ENCODE peak calls at places on chromosomes 13 and 19, in seven cellular contexts. P is K562, J is transverse colon, K is stomach, W is upper lobe of left lung, H is HCT116, Y is vagina. G is an unnamed sample.

GRCh38 chr13:91722267-91722884 is 324.0 kb downstream of the GPC5 start:
- DNase-seq in J (no peak), P (peak; percentile 57), W (no peak), H (no peak), Y (no peak), K (no peak), G (no peak)

GRCh38 chr13:75505966-75506365 is 24.0 kb upstream of the TBC1D4 start:
- DNase-seq in K (no peak), J (no peak), P (no peak), H (no peak), W (no peak), Y (no peak), G (no peak)

GRCh38 chr13:21668665-21669599 is 1.9 kb upstream of the FGF9 start:
- DNase-seq in W (peak; percentile 54), H (no peak), K (no peak), J (peak; percentile 47), Y (no peak), P (no peak), G (no peak)

GRCh38 chr13:28532226-28533048 is 37.5 kb upstream of the FLT1 start:
- DNase-seq in P (peak; percentile 84), W (peak; percentile 88), J (no peak), Y (no peak), K (no peak), H (no peak), G (no peak)

GRCh38 chr19:39411832-39412099 is 703 bp upstream of the PLEKHG2 start:
- DNase-seq in W (no peak), J (peak; percentile 96), P (peak; percentile 80), Y (no peak), H (peak; percentile 84), K (peak; percentile 97), G (peak; percentile 94)

GRCh38 chr19:29547361-29547960 is 21.7 kb downstream of the VSTM2B start:
- DNase-seq in J (no peak), P (no peak), H (no peak), W (no peak), Y (no peak), K (peak; percentile 2), G (no peak)

GRCh38 chr13:103371271-103371670 is 305.1 kb upstream of the SLC10A2 start:
- DNase-seq in H (no peak), Y (no peak), P (no peak), W (no peak), J (no peak), K (no peak), G (no peak)

GRCh38 chr19:10295305-10295846 is 5.6 kb downstream of the ICAM5 start:
- DNase-seq in P (no peak), J (peak; percentile 74), W (peak; percentile 93), K (peak; percentile 51), H (no peak), Y (peak; percentile 91), G (no peak)

GRCh38 chr13:113786262-113786841 is 27.3 kb downstream of the TMEM255B start:
- DNase-seq in K (peak; percentile 8), P (no peak), H (no peak), Y (no peak), J (no peak), W (no peak), G (no peak)

GRCh38 chr13:111654531-111654930 is 334.1 kb downstream of the TEX29 start:
- DNase-seq in P (no peak), W (no peak), H (no peak), K (no peak), J (no peak), Y (peak; percentile 49), G (no peak)

GRCh38 chr19:49746206-49746958 is 16.7 kb downstream of the TSKS start:
- DNase-seq in K (peak; percentile 29), H (peak; percentile 90), Y (no peak), W (peak; percentile 79), P (peak; percentile 100), J (peak; percentile 41), G (no peak)

GRCh38 chr19:49691243-49692101 is 556 bp downstream of the CPT1C start:
- DNase-seq in Y (no peak), K (no peak), J (no peak), W (peak; percentile 82), P (no peak), H (no peak), G (no peak)

GRCh38 chr13:46145950-46146349 is 36.0 kb downstream of the LCP1 start:
- DNase-seq in J (no peak), W (no peak), K (no peak), Y (no peak), H (no peak), P (no peak), G (no peak)

GRCh38 chr13:46142692-46143238 is 37.9 kb upstream of the CPB2 start:
- DNase-seq in K (no peak), Y (no peak), J (no peak), W (no peak), P (no peak), H (no peak), G (no peak)

GRCh38 chr13:46140044-46140443 is 35.2 kb upstream of the CPB2 start:
- DNase-seq in K (no peak), W (no peak), P (no peak), H (no peak), Y (no peak), J (no peak), G (no peak)

GRCh38 chr13:46146898-46147297 is 35.1 kb downstream of the LCP1 start:
- DNase-seq in P (no peak), W (peak; percentile 21), J (no peak), Y (no peak), H (no peak), K (no peak), G (no peak)

DNA sequence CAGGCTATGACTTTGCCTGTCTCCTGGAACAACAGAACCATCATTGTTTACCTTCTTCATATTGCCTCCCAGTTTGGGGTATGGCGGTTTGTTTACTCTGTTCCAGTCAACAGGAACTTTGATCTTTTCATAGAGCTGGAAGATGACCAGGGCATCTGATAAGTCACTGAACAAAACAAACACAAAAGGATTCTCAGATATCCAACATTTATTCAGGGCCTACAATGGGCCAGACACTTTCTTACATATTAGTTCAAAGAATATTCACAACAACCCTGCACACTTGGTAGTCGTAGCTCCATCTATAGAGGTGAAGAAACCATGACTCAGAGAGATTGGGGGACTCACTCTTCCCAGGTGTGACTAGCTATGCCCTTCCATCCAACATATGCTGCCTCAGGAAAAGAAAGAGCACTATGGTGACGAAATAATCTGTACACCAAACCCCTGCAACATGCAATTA is 38.4 kb upstream of the CPB2 start:
- DNase-seq in W (no peak), J (no peak), P (no peak), H (no peak), Y (no peak), K (no peak), G (no peak)
- TF ChIP-seq POLR2AphosphoS5 in W (no peak), J (no peak), P (no peak), H (no peak), Y (no peak), K (no peak), G (no peak)

DNA sequence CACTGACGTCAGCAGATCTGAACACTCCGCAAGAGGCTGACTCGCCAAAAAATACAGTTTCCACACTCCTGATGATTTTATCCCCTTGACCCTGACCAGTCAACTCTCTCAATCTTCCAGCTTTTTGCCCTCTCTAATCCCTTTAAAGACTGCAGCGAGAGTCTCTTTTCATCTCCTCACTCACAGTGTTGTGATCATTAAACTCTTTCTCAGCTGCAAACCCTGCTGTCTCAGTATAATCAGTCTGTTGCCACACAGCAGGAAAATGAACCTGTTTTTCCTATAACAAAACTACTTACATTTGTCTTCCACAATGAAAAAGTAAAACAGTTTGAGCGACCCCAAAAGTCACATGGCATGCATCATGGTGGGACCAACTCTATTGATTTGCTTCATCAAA is 123.7 kb downstream of the SLITRK6 start:
- DNase-seq in W (no peak), K (no peak), H (no peak), J (no peak), P (no peak), Y (no peak), G (no peak)
- TF ChIP-seq CTCF in W (no peak), K (no peak), H (no peak), J (no peak), P (no peak), Y (no peak), G (no peak)

GRCh38 chr13:110475117-110475516 is 86.4 kb downstream of the RAB20 start:
- DNase-seq in K (no peak), H (no peak), Y (no peak), J (no peak), W (no peak), P (no peak), G (no peak)
- H3K4me3 ChIP-seq in K (no peak overlapping the region), H (no peak overlapping the region), Y (no peak overlapping the region), J (no peak overlapping the region), W (no peak overlapping the region), P (no peak overlapping the region), G (no peak overlapping the region)

GRCh38 chr19:2547033-2547680 is 71.2 kb downstream of the GADD45B start:
- DNase-seq in W (no peak), K (no peak), J (no peak), Y (no peak), H (no peak), P (no peak), G (no peak)
- TF ChIP-seq POLR2AphosphoS5 in W (no peak), K (no peak), J (no peak), Y (no peak), H (no peak), P (no peak), G (no peak)

DNA sequence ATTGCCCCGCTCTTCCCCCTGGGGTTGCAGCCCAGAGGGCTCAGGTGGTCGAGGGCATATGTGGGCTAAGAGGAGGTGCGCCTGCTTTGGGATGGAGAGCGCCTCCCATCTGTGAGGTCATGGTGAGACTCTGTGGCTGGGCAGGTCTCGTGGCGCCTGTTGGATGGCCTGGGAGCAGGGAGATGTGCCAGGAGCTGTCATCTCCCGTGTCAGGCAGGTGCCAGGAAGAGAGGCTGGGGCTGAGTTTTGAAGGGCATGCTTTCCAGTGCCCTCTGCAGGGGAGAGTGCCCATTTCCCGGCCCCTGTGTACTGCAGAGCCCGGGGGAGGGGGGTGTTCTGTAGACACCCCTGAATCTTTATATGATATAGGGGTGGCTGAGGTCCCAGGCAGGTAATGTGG is 2.8 kb downstream of the WTIP start:
- DNase-seq in P (no peak), J (no peak), H (no peak), Y (no peak), W (no peak), K (no peak), G (no peak)
- TF ChIP-seq CTCF in P (no peak), J (no peak), H (no peak), Y (no peak), W (no peak), K (no peak), G (no peak)

DNA sequence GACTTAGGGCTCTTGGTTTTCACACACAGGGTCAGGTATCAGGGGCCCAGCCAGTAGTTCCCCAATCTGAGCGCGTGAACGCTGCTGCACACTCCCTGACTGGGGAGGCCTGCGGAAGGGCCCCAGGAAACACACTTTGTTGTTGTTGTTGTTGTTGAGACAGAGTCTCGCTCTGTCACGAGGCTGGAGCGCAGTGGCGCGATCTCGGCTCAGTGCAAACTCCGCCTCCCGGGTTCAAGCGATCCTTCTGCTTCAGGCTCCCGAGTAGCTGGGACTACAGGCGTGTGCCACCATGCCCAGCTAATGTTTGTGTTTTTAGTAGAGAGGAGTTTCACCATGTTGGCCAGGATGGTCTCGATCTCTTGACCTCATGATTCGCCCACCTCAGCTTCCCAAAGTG is 190.4 kb upstream of the GPR12 start:
- DNase-seq in Y (no peak), P (no peak), H (no peak), W (peak; percentile 57), K (no peak), J (peak; percentile 41), G (no peak)
- H3K4me3 ChIP-seq in Y (no peak overlapping the region), P (no peak overlapping the region), H (no peak overlapping the region), W (no peak overlapping the region), K (no peak overlapping the region), J (no peak overlapping the region), G (no peak overlapping the region)

G was measured in breast epithelium.